ENCODE peak calls at places on chromosomes 16 and 17, in five cellular contexts. S is transverse colon, N is AG04450, G is AG09319, V is cardiac muscle cell. I is an unnamed sample.

GRCh38 chr17:41919840-41920579 is 1.3 kb upstream of the ACLY start:
- DNase-seq in G (no peak), N (no peak), V (no peak), S (no peak), I (no peak)

GRCh38 chr16:3306078-3306477 is 781 bp downstream of the ZNF75A start:
- DNase-seq in N (no peak), G (no peak), V (no peak), S (no peak), I (no peak)

GRCh38 chr16:19718624-19718965 is 524 bp downstream of the IQCK start:
- DNase-seq in S (no peak), V (no peak), N (no peak), G (no peak), I (no peak)

GRCh38 chr17:77881545-77881944 is 77.0 kb upstream of the TNRC6C start:
- DNase-seq in V (no peak), N (no peak), S (peak), G (no peak), I (peak)

GRCh38 chr17:75937652-75938051 is 3.2 kb downstream of the FBF1 start:
- DNase-seq in S (no peak), N (no peak), G (no peak), V (no peak), I (no peak)

GRCh38 chr16:23286131-23286532 is 16.0 kb upstream of the SCNN1B start:
- DNase-seq in N (no peak), G (no peak), V (no peak), S (no peak), I (no peak)

GRCh38 chr17:48307814-48308411 is 122.1 kb downstream of the SKAP1 start:
- DNase-seq in G (peak), S (peak), V (peak), N (peak), I (peak)

GRCh38 chr16:23147666-23148065 is 1.6 kb downstream of the USP31 start:
- DNase-seq in V (no peak), G (no peak), N (no peak), S (no peak), I (no peak)

GRCh38 chr16:84819644-84820304 is at the start of gene CRISPLD2:
- DNase-seq in N (peak), V (peak), G (peak), S (peak), I (peak)

GRCh38 chr16:86355951-86356350 is 154.4 kb upstream of the FOXF1 start:
- DNase-seq in V (no peak), G (no peak), S (no peak), N (no peak), I (no peak)

GRCh38 chr16:89437251-89437987 is 52.9 kb downstream of the ANKRD11 start:
- DNase-seq in N (no peak), V (no peak), S (no peak), G (no peak), I (no peak)

GRCh38 chr16:30041841-30042240 is 10.8 kb upstream of the TLCD3B start:
- DNase-seq in N (no peak), S (no peak), G (peak), V (peak), I (no peak)

GRCh38 chr16:50668368-50669008 is 12.6 kb downstream of the SNX20 start:
- DNase-seq in V (no peak), G (no peak), N (no peak), S (no peak), I (no peak)

GRCh38 chr17:3004925-3005324 is 58.5 kb downstream of the OR1D5 start:
- DNase-seq in S (no peak), G (no peak), N (no peak), V (no peak), I (no peak)

GRCh38 chr16:54431997-54432367 is 145.4 kb upstream of the IRX3 start:
- DNase-seq in N (no peak), V (no peak), S (no peak), G (no peak), I (no peak)

GRCh38 chr17:35879748-35880654 is at the start of gene CCL5:
- DNase-seq in G (no peak), N (no peak), S (peak), V (no peak), I (no peak)

GRCh38 chr16:74892574-74893461 is 92.1 kb downstream of the WDR59 start:
- DNase-seq in N (no peak), V (no peak), G (no peak), S (no peak), I (no peak)

GRCh38 chr17:39062846-39063680 is 88.4 kb downstream of the PLXDC1 start:
- DNase-seq in S (no peak), V (no peak), N (no peak), G (no peak), I (no peak)

GRCh38 chr17:40068584-40068916 is 5.8 kb downstream of the THRA start:
- DNase-seq in V (no peak), S (no peak), N (no peak), G (no peak), I (no peak)

GRCh38 chr17:40070644-40070894 is 7.8 kb downstream of the THRA start:
- DNase-seq in S (no peak), N (no peak), V (no peak), G (no peak), I (no peak)

GRCh38 chr17:40070895-40071719 is 8.3 kb downstream of the THRA start:
- DNase-seq in S (peak), V (no peak), G (no peak), N (no peak), I (no peak)

GRCh38 chr17:40068917-40069750 is 6.4 kb downstream of the THRA start:
- DNase-seq in V (peak), S (peak), G (peak), N (peak), I (peak)

GRCh38 chr17:40069751-40070643 is 7.2 kb downstream of the THRA start:
- DNase-seq in V (no peak), N (no peak), S (peak), G (no peak), I (no peak)
- TF ChIP-seq CTCF in V (peak), N (peak), S (peak), G (peak), I (peak)

GRCh38 chr17:57288034-57288752 is 31.9 kb downstream of the MSI2 start:
- DNase-seq in S (no peak), V (no peak), N (no peak), G (no peak), I (no peak)
- TF ChIP-seq CTCF in S (no peak), V (no peak), N (no peak), G (no peak), I (no peak)

GRCh38 chr17:82384051-82384729 is 12.6 kb downstream of the UTS2R start:
- DNase-seq in N (no peak), S (no peak), V (no peak), G (no peak), I (no peak)

GRCh38 chr17:82386256-82386831 is 14.8 kb downstream of the UTS2R start:
- DNase-seq in N (no peak), S (no peak), V (no peak), G (no peak), I (no peak)

GRCh38 chr17:82385559-82386255 is 14.1 kb downstream of the UTS2R start:
- DNase-seq in V (no peak), G (no peak), S (no peak), N (no peak), I (no peak)

GRCh38 chr17:82383411-82383810 is 11.8 kb downstream of the UTS2R start:
- DNase-seq in G (no peak), V (no peak), S (no peak), N (no peak), I (peak)

GRCh38 chr17:82384730-82385429 is 13.3 kb downstream of the UTS2R start:
- DNase-seq in S (peak), V (no peak), N (no peak), G (peak), I (peak)
- TF ChIP-seq CTCF in S (peak), V (no peak), N (no peak), G (no peak), I (no peak)

DNA sequence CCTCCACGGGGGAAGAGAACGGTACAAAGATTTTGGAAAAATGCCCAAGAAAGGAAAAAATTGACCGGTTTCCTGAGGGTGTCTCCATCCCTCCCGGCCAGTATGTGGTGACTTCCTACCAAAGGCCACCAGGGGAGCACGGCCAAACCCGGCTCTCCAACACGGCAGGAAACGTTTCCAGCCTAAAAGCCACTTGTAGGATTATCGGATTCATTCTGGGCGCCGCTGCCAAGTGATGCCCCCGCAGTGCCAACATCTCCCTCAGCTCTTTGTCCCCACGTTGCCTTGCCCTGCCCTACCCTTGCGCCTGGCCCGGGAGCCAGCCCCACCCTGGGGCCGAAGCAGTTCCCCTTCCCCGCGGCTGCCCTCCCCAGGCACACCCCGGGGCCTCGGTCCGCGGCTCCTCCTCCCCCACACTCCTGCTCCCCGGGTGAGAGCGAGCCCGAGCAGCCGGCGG is 713 bp downstream of the CRK start:
- DNase-seq in V (peak), S (peak), N (no peak), G (peak), I (peak)
- TF ChIP-seq CTCF in V (peak), S (peak), N (peak), G (peak), I (peak)

GRCh38 chr17:50613596-50613995 is 21.1 kb upstream of the ABCC3 start:
- DNase-seq in G (no peak), V (no peak), N (no peak), S (no peak), I (no peak)
- TF ChIP-seq CTCF in G (peak), V (peak), N (no peak), S (no peak), I (no peak)

DNA sequence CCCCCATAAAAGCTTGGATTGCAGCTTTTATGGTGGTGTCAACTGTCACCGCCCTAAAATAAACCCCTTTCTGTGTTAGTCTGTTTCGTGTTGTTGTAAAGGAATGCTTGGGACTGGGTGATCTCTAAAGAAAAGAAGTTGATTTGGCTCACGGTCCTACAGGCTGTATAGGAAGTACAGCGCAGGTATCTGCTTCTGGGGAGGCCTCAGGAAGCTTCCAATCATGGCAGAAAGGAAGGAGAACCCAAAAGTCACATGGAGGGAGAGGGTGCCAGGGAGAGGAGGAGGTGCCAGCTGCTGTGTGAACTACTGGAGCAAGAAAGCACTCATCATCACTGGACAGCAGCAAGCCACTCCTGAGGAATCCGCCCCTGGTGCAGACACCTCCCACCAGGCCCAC is 5.9 kb upstream of the CACNA1H start:
- DNase-seq in S (no peak), N (no peak), G (no peak), V (no peak), I (no peak)
- TF ChIP-seq CTCF in S (no peak), N (no peak), G (no peak), V (no peak), I (no peak)

DNA sequence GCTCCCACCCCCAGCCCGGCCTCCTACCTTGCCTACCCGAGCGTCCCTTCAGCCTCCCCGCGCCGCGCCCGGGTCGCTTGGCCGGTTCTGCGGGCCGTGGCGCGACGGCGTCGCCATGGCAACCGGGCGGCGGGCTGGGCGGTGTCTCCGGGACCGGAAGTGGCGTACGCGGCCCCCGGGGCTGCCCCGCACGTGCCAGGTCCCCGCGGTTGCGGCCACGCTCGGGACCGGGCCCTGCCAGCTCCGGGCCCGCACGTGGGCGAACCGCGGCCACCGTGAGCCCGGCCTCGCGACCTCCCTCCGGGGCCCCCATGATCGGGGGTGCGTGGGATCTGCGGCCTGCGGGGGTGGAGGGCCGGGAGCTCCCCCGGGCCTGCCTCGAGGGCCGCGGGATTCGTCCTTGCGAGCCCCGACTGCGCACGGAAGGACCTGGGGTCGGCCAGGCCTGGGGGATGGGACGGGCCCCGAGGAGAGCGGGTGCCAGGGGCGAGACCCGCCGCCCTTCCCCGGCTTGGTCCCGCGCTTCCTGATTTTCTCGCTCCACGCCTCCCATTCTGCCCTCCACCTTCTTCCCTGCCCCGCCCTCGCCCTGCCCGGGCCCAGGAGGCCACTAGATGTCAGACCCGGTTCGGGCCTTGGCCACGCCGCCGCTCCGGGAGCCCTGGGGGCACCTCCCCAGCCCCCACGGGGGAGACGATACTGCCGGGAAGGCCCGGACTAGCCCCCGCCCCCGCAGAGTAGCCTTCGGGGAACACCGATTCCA is at the start of gene CYB561:
- DNase-seq in S (peak), N (no peak), V (no peak), G (peak), I (peak)
- TF ChIP-seq CTCF in S (peak), N (no peak), V (peak), G (peak), I (peak)

DNA sequence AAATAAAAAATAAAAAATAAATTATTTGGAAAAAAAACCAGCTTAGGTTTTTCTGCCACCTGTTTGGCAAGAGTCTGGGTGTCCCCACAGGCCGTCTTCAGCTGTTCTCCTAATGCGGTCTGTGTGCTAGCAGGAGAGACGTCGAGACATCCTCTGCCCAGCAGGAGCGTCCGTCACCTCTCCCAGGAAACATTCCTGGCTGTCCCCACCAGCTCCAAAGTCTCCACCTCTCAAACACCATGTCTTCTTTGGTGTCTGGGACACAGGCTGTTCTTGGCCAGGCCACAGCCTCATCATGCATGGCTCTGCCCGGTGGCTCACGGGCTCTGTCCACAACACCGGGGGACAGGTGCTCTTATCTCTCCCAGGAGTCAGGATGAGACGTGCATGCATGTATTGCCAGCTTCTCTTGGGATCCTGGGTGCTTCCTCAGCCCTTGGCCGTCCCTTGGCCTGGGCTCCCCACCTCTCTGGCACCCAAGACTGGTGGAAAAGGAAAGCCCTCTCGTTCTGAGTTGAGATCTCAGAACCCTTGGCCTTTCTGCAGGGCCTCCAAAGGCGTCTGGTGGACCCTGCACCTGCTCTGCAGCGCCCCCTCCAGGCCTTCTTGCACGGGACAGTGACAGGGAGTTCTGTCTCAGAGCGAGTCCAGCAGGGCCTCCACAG is 84.9 kb upstream of the CBX4 start:
- DNase-seq in N (no peak), G (no peak), V (peak), S (peak), I (peak)
- TF ChIP-seq CTCF in N (peak), G (peak), V (peak), S (peak), I (peak)

GRCh38 chr16:35184356-35184870 is 1725.0 kb downstream of the TP53TG3F start:
- DNase-seq in S (no peak), N (no peak), G (no peak), V (no peak), I (no peak)

GRCh38 chr16:35185366-35186044 is 1726.1 kb downstream of the TP53TG3F start:
- DNase-seq in N (no peak), V (no peak), S (no peak), G (no peak), I (no peak)

GRCh38 chr16:35187665-35188225 is 1728.3 kb downstream of the TP53TG3F start:
- DNase-seq in S (no peak), V (no peak), N (no peak), G (no peak), I (no peak)

GRCh38 chr16:35186045-35186759 is 1726.8 kb downstream of the TP53TG3F start:
- DNase-seq in G (no peak), V (no peak), S (no peak), N (no peak), I (no peak)

GRCh38 chr16:35188288-35189155 is 1729.1 kb downstream of the TP53TG3F start:
- DNase-seq in G (no peak), S (no peak), V (no peak), N (no peak), I (no peak)
- TF ChIP-seq CTCF in G (no peak), S (no peak), V (no peak), N (no peak), I (no peak)

I was measured in glutamatergic neuron.